ENCODE peak calls at places on chromosome 6, in six cellular contexts. One of them, this sample, is unnamed.

GRCh38 chr6:10951675-10952282 is 64.9 kb downstream of the SYCP2L start:
- DNase-seq in NCI-H460: peak
- DNase-seq in fibroblast of lung: peak
- DNase-seq in effector memory CD4-positive, alpha-beta T cell: no peak
- DNase-seq in caudate nucleus: no peak
- DNase-seq in hypothalamus: no peak
- DNase-seq in this sample: peak

GRCh38 chr6:148723484-148723883 is 23.3 kb upstream of the UST start:
- DNase-seq in effector memory CD4-positive, alpha-beta T cell: no peak
- DNase-seq in NCI-H460: no peak
- DNase-seq in caudate nucleus: no peak
- DNase-seq in fibroblast of lung: peak
- DNase-seq in hypothalamus: no peak
- DNase-seq in this sample: no peak

GRCh38 chr6:387293-387694 is 4.3 kb upstream of the IRF4 start:
- DNase-seq in NCI-H460: no peak
- DNase-seq in hypothalamus: no peak
- DNase-seq in fibroblast of lung: peak
- DNase-seq in caudate nucleus: no peak
- DNase-seq in effector memory CD4-positive, alpha-beta T cell: no peak
- DNase-seq in this sample: no peak

GRCh38 chr6:42851599-42851998 is 27.8 kb upstream of the RPL7L1 start:
- DNase-seq in hypothalamus: no peak
- DNase-seq in fibroblast of lung: no peak
- DNase-seq in effector memory CD4-positive, alpha-beta T cell: no peak
- DNase-seq in NCI-H460: no peak
- DNase-seq in caudate nucleus: no peak
- DNase-seq in this sample: no peak

GRCh38 chr6:156058356-156058755 is 602.7 kb upstream of the NOX3 start:
- DNase-seq in effector memory CD4-positive, alpha-beta T cell: no peak
- DNase-seq in caudate nucleus: no peak
- DNase-seq in fibroblast of lung: no peak
- DNase-seq in NCI-H460: no peak
- DNase-seq in hypothalamus: no peak
- DNase-seq in this sample: no peak

GRCh38 chr6:100257661-100258395 is 206.9 kb downstream of the SIM1 start:
- DNase-seq in NCI-H460: peak
- DNase-seq in effector memory CD4-positive, alpha-beta T cell: no peak
- DNase-seq in hypothalamus: no peak
- DNase-seq in caudate nucleus: no peak
- DNase-seq in fibroblast of lung: peak
- DNase-seq in this sample: peak

GRCh38 chr6:143963158-143963919 is 44.7 kb downstream of the PLAGL1 start:
- DNase-seq in effector memory CD4-positive, alpha-beta T cell: no peak
- DNase-seq in caudate nucleus: no peak
- DNase-seq in fibroblast of lung: no peak
- DNase-seq in hypothalamus: no peak
- DNase-seq in NCI-H460: no peak
- DNase-seq in this sample: no peak

GRCh38 chr6:170034294-170034693 is 256.6 kb downstream of the DLL1 start:
- DNase-seq in hypothalamus: no peak
- DNase-seq in caudate nucleus: peak
- DNase-seq in fibroblast of lung: no peak
- DNase-seq in NCI-H460: no peak
- DNase-seq in effector memory CD4-positive, alpha-beta T cell: no peak
- DNase-seq in this sample: no peak

GRCh38 chr6:34656378-34657036 is 40.1 kb downstream of the ILRUN start:
- DNase-seq in caudate nucleus: no peak
- DNase-seq in fibroblast of lung: peak
- DNase-seq in hypothalamus: no peak
- DNase-seq in NCI-H460: no peak
- DNase-seq in effector memory CD4-positive, alpha-beta T cell: no peak
- DNase-seq in this sample: no peak

GRCh38 chr6:78749326-78749725 is 118.0 kb upstream of the IRAK1BP1 start:
- DNase-seq in hypothalamus: no peak
- DNase-seq in fibroblast of lung: peak
- DNase-seq in NCI-H460: no peak
- DNase-seq in caudate nucleus: no peak
- DNase-seq in effector memory CD4-positive, alpha-beta T cell: no peak
- DNase-seq in this sample: no peak

GRCh38 chr6:150622941-150623874 is 23.5 kb downstream of the PLEKHG1 start:
- DNase-seq in hypothalamus: no peak
- DNase-seq in caudate nucleus: no peak
- DNase-seq in effector memory CD4-positive, alpha-beta T cell: no peak
- DNase-seq in fibroblast of lung: no peak
- DNase-seq in NCI-H460: no peak
- DNase-seq in this sample: no peak

GRCh38 chr6:135739288-135739687 is 112.2 kb upstream of the PDE7B start:
- DNase-seq in fibroblast of lung: peak
- DNase-seq in NCI-H460: no peak
- DNase-seq in effector memory CD4-positive, alpha-beta T cell: no peak
- DNase-seq in caudate nucleus: no peak
- DNase-seq in hypothalamus: no peak
- DNase-seq in this sample: peak

GRCh38 chr6:13924146-13924948 is 405 bp upstream of the RNF182 start:
- DNase-seq in fibroblast of lung: peak
- DNase-seq in caudate nucleus: no peak
- DNase-seq in hypothalamus: no peak
- DNase-seq in effector memory CD4-positive, alpha-beta T cell: peak
- DNase-seq in NCI-H460: no peak
- DNase-seq in this sample: peak

GRCh38 chr6:116047173-116047933 is 13.3 kb downstream of the FRK start:
- DNase-seq in NCI-H460: no peak
- DNase-seq in caudate nucleus: no peak
- DNase-seq in fibroblast of lung: peak
- DNase-seq in hypothalamus: no peak
- DNase-seq in effector memory CD4-positive, alpha-beta T cell: no peak
- DNase-seq in this sample: no peak

GRCh38 chr6:36571122-36572043 is 22.8 kb upstream of the SRSF3 start:
- DNase-seq in hypothalamus: no peak
- DNase-seq in effector memory CD4-positive, alpha-beta T cell: no peak
- DNase-seq in fibroblast of lung: no peak
- DNase-seq in caudate nucleus: no peak
- DNase-seq in NCI-H460: no peak
- DNase-seq in this sample: no peak

GRCh38 chr6:3229566-3230274 is 2.3 kb upstream of the TUBB2B start:
- DNase-seq in effector memory CD4-positive, alpha-beta T cell: no peak
- DNase-seq in fibroblast of lung: peak
- DNase-seq in caudate nucleus: no peak
- DNase-seq in NCI-H460: no peak
- DNase-seq in hypothalamus: no peak
- DNase-seq in this sample: no peak

GRCh38 chr6:1485678-1486077 is 96.3 kb downstream of the FOXF2 start:
- DNase-seq in caudate nucleus: no peak
- DNase-seq in effector memory CD4-positive, alpha-beta T cell: no peak
- DNase-seq in NCI-H460: peak
- DNase-seq in fibroblast of lung: peak
- DNase-seq in hypothalamus: no peak
- DNase-seq in this sample: peak

GRCh38 chr6:127120787-127121636 is 2.5 kb downstream of the RSPO3 start:
- DNase-seq in fibroblast of lung: peak
- DNase-seq in NCI-H460: peak
- DNase-seq in effector memory CD4-positive, alpha-beta T cell: no peak
- DNase-seq in caudate nucleus: peak
- DNase-seq in hypothalamus: peak
- DNase-seq in this sample: peak

GRCh38 chr6:165571721-165572132 is 91.3 kb downstream of the PDE10A start:
- DNase-seq in effector memory CD4-positive, alpha-beta T cell: no peak
- DNase-seq in hypothalamus: no peak
- DNase-seq in caudate nucleus: no peak
- DNase-seq in fibroblast of lung: peak
- DNase-seq in NCI-H460: no peak
- DNase-seq in this sample: peak

GRCh38 chr6:90156861-90157260 is 139.8 kb downstream of the BACH2 start:
- DNase-seq in caudate nucleus: no peak
- DNase-seq in fibroblast of lung: no peak
- DNase-seq in NCI-H460: no peak
- DNase-seq in effector memory CD4-positive, alpha-beta T cell: no peak
- DNase-seq in hypothalamus: no peak
- DNase-seq in this sample: no peak

GRCh38 chr6:12749531-12750379 is 33.2 kb downstream of the PHACTR1 start:
- DNase-seq in NCI-H460: no peak
- DNase-seq in caudate nucleus: no peak
- DNase-seq in hypothalamus: no peak
- DNase-seq in fibroblast of lung: peak
- DNase-seq in effector memory CD4-positive, alpha-beta T cell: no peak
- DNase-seq in this sample: peak

GRCh38 chr6:96811670-96812069 is 25.6 kb downstream of the GPR63 start:
- DNase-seq in caudate nucleus: no peak
- DNase-seq in hypothalamus: no peak
- DNase-seq in NCI-H460: no peak
- DNase-seq in effector memory CD4-positive, alpha-beta T cell: no peak
- DNase-seq in fibroblast of lung: no peak
- DNase-seq in this sample: no peak

GRCh38 chr6:9085054-9085746 is 649.9 kb upstream of the SLC35B3 start:
- DNase-seq in caudate nucleus: no peak
- DNase-seq in NCI-H460: no peak
- DNase-seq in hypothalamus: no peak
- DNase-seq in fibroblast of lung: no peak
- DNase-seq in effector memory CD4-positive, alpha-beta T cell: no peak
- DNase-seq in this sample: no peak

GRCh38 chr6:165178056-165178455 is 131.3 kb downstream of the C6orf118 start:
- DNase-seq in NCI-H460: no peak
- DNase-seq in fibroblast of lung: peak
- DNase-seq in caudate nucleus: no peak
- DNase-seq in hypothalamus: no peak
- DNase-seq in effector memory CD4-positive, alpha-beta T cell: no peak
- DNase-seq in this sample: peak

GRCh38 chr6:109344226-109344625 is 38.0 kb downstream of the CD164 start:
- DNase-seq in NCI-H460: no peak
- DNase-seq in hypothalamus: no peak
- DNase-seq in effector memory CD4-positive, alpha-beta T cell: no peak
- DNase-seq in caudate nucleus: no peak
- DNase-seq in fibroblast of lung: no peak
- DNase-seq in this sample: no peak

GRCh38 chr6:137882225-137882961 is 15.3 kb downstream of the TNFAIP3 start:
- DNase-seq in hypothalamus: no peak
- DNase-seq in NCI-H460: no peak
- DNase-seq in caudate nucleus: no peak
- DNase-seq in effector memory CD4-positive, alpha-beta T cell: peak
- DNase-seq in fibroblast of lung: peak
- DNase-seq in this sample: no peak

GRCh38 chr6:143694560-143694959 is 16.8 kb downstream of the PHACTR2 start:
- DNase-seq in fibroblast of lung: peak
- DNase-seq in NCI-H460: no peak
- DNase-seq in caudate nucleus: no peak
- DNase-seq in effector memory CD4-positive, alpha-beta T cell: no peak
- DNase-seq in hypothalamus: no peak
- DNase-seq in this sample: no peak

GRCh38 chr6:101597711-101598110 is 204.2 kb downstream of the GRIK2 start:
- DNase-seq in caudate nucleus: no peak
- DNase-seq in effector memory CD4-positive, alpha-beta T cell: no peak
- DNase-seq in fibroblast of lung: peak
- DNase-seq in hypothalamus: no peak
- DNase-seq in NCI-H460: no peak
- DNase-seq in this sample: peak

GRCh38 chr6:3031857-3032256 is 32.2 kb downstream of the NQO2 start:
- DNase-seq in effector memory CD4-positive, alpha-beta T cell: no peak
- DNase-seq in NCI-H460: no peak
- DNase-seq in caudate nucleus: no peak
- DNase-seq in fibroblast of lung: no peak
- DNase-seq in hypothalamus: no peak
- DNase-seq in this sample: no peak

GRCh38 chr6:156268849-156269248 is 508.3 kb upstream of the ARID1B start:
- DNase-seq in fibroblast of lung: no peak
- DNase-seq in hypothalamus: no peak
- DNase-seq in effector memory CD4-positive, alpha-beta T cell: no peak
- DNase-seq in NCI-H460: no peak
- DNase-seq in caudate nucleus: no peak
- DNase-seq in this sample: no peak

GRCh38 chr6:143555071-143555492 is 43.6 kb upstream of the FUCA2 start:
- DNase-seq in effector memory CD4-positive, alpha-beta T cell: no peak
- DNase-seq in caudate nucleus: no peak
- DNase-seq in fibroblast of lung: peak
- DNase-seq in NCI-H460: no peak
- DNase-seq in hypothalamus: no peak
- DNase-seq in this sample: no peak

GRCh38 chr6:157198425-157199279 is 124.7 kb downstream of the TMEM242 start:
- DNase-seq in caudate nucleus: no peak
- DNase-seq in fibroblast of lung: no peak
- DNase-seq in NCI-H460: no peak
- DNase-seq in effector memory CD4-positive, alpha-beta T cell: no peak
- DNase-seq in hypothalamus: no peak
- DNase-seq in this sample: peak